ENCODE peak calls at places on chromosomes 13 and 19, in eight cellular contexts. R, L, Q, B, Z, W, S and Y are unnamed samples.

GRCh38 chr13:39327080-39327479 is 275.9 kb downstream of the LHFPL6 start:
- DNase-seq in R (no peak), L (no peak), Q (no peak), B (no peak), Z (no peak), W (no peak), S (no peak), Y (no peak)

GRCh38 chr19:23946569-23946968 is 31.9 kb downstream of the ZNF726 start:
- DNase-seq in R (no peak), L (no peak), Q (no peak), B (no peak), Z (no peak), W (no peak), S (no peak), Y (no peak)

GRCh38 chr19:28828276-28828870 is 384.6 kb downstream of the UQCRFS1 start:
- DNase-seq in R (no peak), L (no peak), Q (no peak), B (no peak), Z (no peak), W (no peak), S (no peak), Y (no peak)

GRCh38 chr13:80945328-80945727 is 604.4 kb upstream of the SPRY2 start:
- DNase-seq in R (no peak), L (peak), Q (no peak), B (no peak), Z (no peak), W (peak), S (peak), Y (no peak)

GRCh38 chr13:78786399-78786879 is 127.5 kb upstream of the OBI1 start:
- DNase-seq in R (no peak), L (no peak), Q (no peak), B (no peak), Z (no peak), W (peak), S (no peak), Y (no peak)

GRCh38 chr13:27953671-27954405 is 15.3 kb downstream of the CDX2 start:
- DNase-seq in R (peak), L (peak), Q (no peak), B (peak), Z (peak), W (peak), S (peak), Y (peak)

GRCh38 chr13:27919299-27919933 is 384 bp upstream of the PDX1 start:
- DNase-seq in R (no peak), L (peak), Q (no peak), B (no peak), Z (no peak), W (no peak), S (no peak), Y (no peak)

GRCh38 chr19:35554076-35554475 is 8.7 kb downstream of the TMEM147 start:
- DNase-seq in R (no peak), L (no peak), Q (no peak), B (no peak), Z (no peak), W (no peak), S (no peak), Y (no peak)

GRCh38 chr13:49690133-49690989 is 925 bp downstream of the EBPL start:
- DNase-seq in R (no peak), L (no peak), Q (no peak), B (no peak), Z (no peak), W (peak), S (no peak), Y (no peak)

GRCh38 chr19:49071860-49072547 is 495 bp downstream of the KCNA7 start:
- DNase-seq in R (no peak), L (no peak), Q (no peak), B (no peak), Z (no peak), W (no peak), S (peak), Y (peak)

GRCh38 chr19:5850743-5851293 is 431 bp downstream of the FUT3 start:
- DNase-seq in R (no peak), L (no peak), Q (no peak), B (peak), Z (peak), W (no peak), S (no peak), Y (peak)

GRCh38 chr19:55069137-55069858 is 6.3 kb upstream of the RDH13 start:
- DNase-seq in R (no peak), L (no peak), Q (no peak), B (peak), Z (peak), W (peak), S (peak), Y (peak)

GRCh38 chr19:44570984-44571684 is 41.7 kb upstream of the CEACAM20 start:
- DNase-seq in R (peak), L (peak), Q (no peak), B (peak), Z (peak), W (peak), S (peak), Y (peak)